ENCODE peak calls at places on chromosomes 5 and 9, in five cellular contexts. One of them, this sample, is unnamed. For H3K4me1, the result is how much of the 10 kb centered on the place peaks cover.

GRCh38 chr5:55993628-55994501 is 898 bp downstream of the IL6ST start:
- DNase-seq in uterus: no peak
- DNase-seq in H1: no peak
- DNase-seq in heart right ventricle: no peak
- DNase-seq in CD8-positive, alpha-beta T cell: no peak
- DNase-seq in this sample: no peak

GRCh38 chr5:132528866-132529634 is 14.3 kb downstream of the IL5 start:
- DNase-seq in heart right ventricle: no peak
- DNase-seq in H1: no peak
- DNase-seq in CD8-positive, alpha-beta T cell: no peak
- DNase-seq in uterus: no peak
- DNase-seq in this sample: no peak

GRCh38 chr5:149680810-149681221 is 49.3 kb upstream of the PPARGC1B start:
- DNase-seq in uterus: no peak
- DNase-seq in heart right ventricle: peak
- DNase-seq in CD8-positive, alpha-beta T cell: no peak
- DNase-seq in H1: no peak
- DNase-seq in this sample: peak

GRCh38 chr9:128169492-128169891 is 9.4 kb downstream of the BBLN start:
- DNase-seq in CD8-positive, alpha-beta T cell: no peak
- DNase-seq in H1: no peak
- DNase-seq in uterus: no peak
- DNase-seq in heart right ventricle: no peak
- DNase-seq in this sample: no peak

GRCh38 chr5:39599721-39600431 is 175.1 kb upstream of the DAB2 start:
- DNase-seq in H1: no peak
- DNase-seq in heart right ventricle: no peak
- DNase-seq in CD8-positive, alpha-beta T cell: no peak
- DNase-seq in uterus: no peak
- DNase-seq in this sample: no peak

GRCh38 chr5:124742983-124743533 is 3.4 kb downstream of the ZNF608 start:
- DNase-seq in CD8-positive, alpha-beta T cell: no peak
- DNase-seq in uterus: no peak
- DNase-seq in heart right ventricle: no peak
- DNase-seq in H1: peak
- DNase-seq in this sample: peak

GRCh38 chr5:77882670-77883257 is 106.6 kb upstream of the TBCA start:
- DNase-seq in H1: no peak
- DNase-seq in uterus: no peak
- DNase-seq in heart right ventricle: no peak
- DNase-seq in CD8-positive, alpha-beta T cell: no peak
- DNase-seq in this sample: no peak

GRCh38 chr5:159560073-159560472 is 229.8 kb upstream of the IL12B start:
- DNase-seq in CD8-positive, alpha-beta T cell: no peak
- DNase-seq in heart right ventricle: no peak
- DNase-seq in H1: no peak
- DNase-seq in uterus: no peak
- DNase-seq in this sample: no peak

GRCh38 chr5:168447748-168448147 is 38.5 kb upstream of the RARS1 start:
- DNase-seq in H1: no peak
- DNase-seq in heart right ventricle: no peak
- DNase-seq in CD8-positive, alpha-beta T cell: no peak
- DNase-seq in uterus: no peak
- DNase-seq in this sample: no peak

GRCh38 chr5:168446987-168447386 is 39.3 kb upstream of the RARS1 start:
- DNase-seq in uterus: no peak
- DNase-seq in H1: no peak
- DNase-seq in CD8-positive, alpha-beta T cell: no peak
- DNase-seq in heart right ventricle: no peak
- DNase-seq in this sample: no peak

GRCh38 chr5:168443950-168444700 is 42.1 kb upstream of the RARS1 start:
- DNase-seq in H1: no peak
- DNase-seq in heart right ventricle: no peak
- DNase-seq in uterus: no peak
- DNase-seq in CD8-positive, alpha-beta T cell: no peak
- DNase-seq in this sample: no peak

GRCh38 chr5:168443533-168443932 is 42.7 kb upstream of the RARS1 start:
- DNase-seq in heart right ventricle: no peak
- DNase-seq in CD8-positive, alpha-beta T cell: no peak
- DNase-seq in uterus: no peak
- DNase-seq in H1: no peak
- DNase-seq in this sample: no peak

DNA sequence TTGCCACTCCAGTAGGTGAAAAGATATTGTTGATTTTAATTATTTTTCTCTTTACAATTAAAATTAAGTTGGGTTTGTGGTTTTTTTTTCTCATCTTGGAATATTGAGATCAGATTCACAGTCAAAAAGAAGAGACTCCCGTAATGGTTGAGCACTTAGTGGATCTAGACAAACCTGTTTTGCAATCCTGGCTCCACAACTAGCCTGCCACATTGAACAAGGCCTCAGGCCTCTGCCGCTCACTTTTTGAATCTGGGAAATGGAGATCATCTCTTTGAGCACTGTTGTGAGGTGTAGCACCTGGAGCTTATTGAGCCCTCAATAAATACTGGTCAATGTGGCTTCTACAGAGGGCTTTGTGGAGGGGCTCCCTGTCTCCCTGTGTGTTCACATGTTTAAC is 37.1 kb upstream of the RARS1 start:
- DNase-seq in heart right ventricle: no peak
- DNase-seq in H1: no peak
- DNase-seq in uterus: no peak
- DNase-seq in CD8-positive, alpha-beta T cell: no peak
- DNase-seq in this sample: no peak
- H3K27ac ChIP-seq in heart right ventricle: no peak
- H3K27ac ChIP-seq in H1: no peak
- H3K27ac ChIP-seq in uterus: no peak
- H3K27ac ChIP-seq in CD8-positive, alpha-beta T cell: no peak
- H3K27ac ChIP-seq in this sample: no peak

GRCh38 chr5:95729115-95730010 is 1.8 kb upstream of the RHOBTB3 start:
- DNase-seq in uterus: no peak
- DNase-seq in H1: no peak
- DNase-seq in heart right ventricle: no peak
- DNase-seq in CD8-positive, alpha-beta T cell: no peak
- DNase-seq in this sample: no peak
- H3K4me1 ChIP-seq in uterus: under half
- H3K4me1 ChIP-seq in H1: under half
- H3K4me1 ChIP-seq in heart right ventricle: half or more
- H3K4me1 ChIP-seq in CD8-positive, alpha-beta T cell: under half
- H3K4me1 ChIP-seq in this sample: under half

GRCh38 chr9:88651682-88652633 is 117.0 kb downstream of the NXNL2 start:
- DNase-seq in CD8-positive, alpha-beta T cell: no peak
- DNase-seq in H1: no peak
- DNase-seq in heart right ventricle: peak
- DNase-seq in uterus: peak
- DNase-seq in this sample: peak

GRCh38 chr9:88653926-88654325 is 118.9 kb downstream of the NXNL2 start:
- DNase-seq in heart right ventricle: no peak
- DNase-seq in CD8-positive, alpha-beta T cell: no peak
- DNase-seq in uterus: no peak
- DNase-seq in H1: no peak
- DNase-seq in this sample: no peak

GRCh38 chr9:88657893-88658292 is 122.9 kb downstream of the NXNL2 start:
- DNase-seq in H1: no peak
- DNase-seq in uterus: no peak
- DNase-seq in heart right ventricle: no peak
- DNase-seq in CD8-positive, alpha-beta T cell: no peak
- DNase-seq in this sample: no peak

GRCh38 chr9:88658311-88658822 is 123.4 kb downstream of the NXNL2 start:
- DNase-seq in CD8-positive, alpha-beta T cell: no peak
- DNase-seq in heart right ventricle: peak
- DNase-seq in uterus: peak
- DNase-seq in H1: no peak
- DNase-seq in this sample: no peak

DNA sequence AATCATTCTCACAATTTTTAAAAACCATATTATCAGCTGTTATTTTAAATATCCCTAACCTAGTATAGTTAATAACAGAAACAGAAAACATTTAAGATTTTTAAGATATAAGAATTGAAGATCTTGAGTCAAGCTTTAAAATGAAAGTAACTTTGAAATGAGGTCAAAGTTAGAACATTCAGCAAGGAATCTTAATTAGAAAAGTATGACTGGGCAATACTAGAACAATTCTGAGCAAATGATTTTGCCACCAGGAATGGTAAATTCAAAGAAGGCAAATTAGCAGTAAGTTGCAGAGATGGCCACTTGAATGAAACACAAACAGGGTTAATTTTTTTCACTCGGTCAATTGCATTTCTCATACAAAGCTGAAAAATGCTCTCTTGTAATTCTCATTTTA is 117.9 kb downstream of the NXNL2 start:
- DNase-seq in CD8-positive, alpha-beta T cell: no peak
- DNase-seq in H1: no peak
- DNase-seq in uterus: no peak
- DNase-seq in heart right ventricle: no peak
- DNase-seq in this sample: no peak
- H3K27ac ChIP-seq in CD8-positive, alpha-beta T cell: no peak
- H3K27ac ChIP-seq in H1: no peak
- H3K27ac ChIP-seq in uterus: peak
- H3K27ac ChIP-seq in heart right ventricle: no peak
- H3K27ac ChIP-seq in this sample: peak

GRCh38 chr9:129383415-129384088 is 205.5 kb upstream of the IER5L start:
- DNase-seq in CD8-positive, alpha-beta T cell: peak
- DNase-seq in uterus: peak
- DNase-seq in H1: no peak
- DNase-seq in heart right ventricle: peak
- DNase-seq in this sample: peak

GRCh38 chr9:129383005-129383414 is 204.9 kb upstream of the IER5L start:
- DNase-seq in uterus: no peak
- DNase-seq in heart right ventricle: peak
- DNase-seq in H1: no peak
- DNase-seq in CD8-positive, alpha-beta T cell: no peak
- DNase-seq in this sample: peak

GRCh38 chr9:129381481-129381957 is 203.5 kb upstream of the IER5L start:
- DNase-seq in H1: no peak
- DNase-seq in CD8-positive, alpha-beta T cell: no peak
- DNase-seq in heart right ventricle: no peak
- DNase-seq in uterus: peak
- DNase-seq in this sample: peak

GRCh38 chr9:129380961-129381401 is 202.9 kb upstream of the IER5L start:
- DNase-seq in heart right ventricle: no peak
- DNase-seq in uterus: peak
- DNase-seq in CD8-positive, alpha-beta T cell: no peak
- DNase-seq in H1: no peak
- DNase-seq in this sample: no peak

DNA sequence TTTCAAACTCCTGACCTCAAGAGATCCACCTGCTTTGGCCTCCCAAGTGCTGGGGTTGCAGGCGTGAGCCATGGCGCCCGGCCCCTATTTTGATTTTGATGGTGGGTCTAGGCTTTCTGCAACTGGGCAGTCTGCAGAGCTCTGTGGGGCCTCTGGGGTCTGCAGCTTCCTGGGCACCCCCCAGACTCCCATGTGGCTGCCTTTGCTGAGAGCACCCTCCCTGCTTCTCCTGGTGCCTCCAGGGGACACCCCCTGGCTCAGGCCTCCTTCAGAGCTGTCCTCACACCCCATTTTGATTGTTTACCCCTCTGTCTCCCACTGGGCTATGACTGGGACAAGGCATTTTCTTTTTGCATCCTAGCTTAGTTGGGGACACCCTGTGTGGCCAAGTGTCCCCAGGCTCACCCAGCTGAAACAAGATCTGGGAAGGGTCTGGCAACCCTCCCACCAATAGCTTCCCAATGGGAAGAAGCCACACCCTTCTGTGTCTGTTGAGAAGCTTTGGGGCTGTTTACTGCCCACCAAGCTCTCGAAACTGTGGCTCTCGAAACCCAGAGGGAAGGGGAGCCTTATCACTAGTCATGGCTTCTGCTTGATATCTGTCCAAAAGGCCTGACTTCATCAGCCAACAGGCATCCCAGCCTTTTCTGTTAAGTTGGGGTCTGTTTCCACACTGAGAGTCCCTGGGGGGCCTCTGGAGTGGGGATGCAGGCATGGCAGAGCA is 204.4 kb upstream of the IER5L start:
- DNase-seq in H1: no peak
- DNase-seq in CD8-positive, alpha-beta T cell: no peak
- DNase-seq in heart right ventricle: no peak
- DNase-seq in uterus: peak
- DNase-seq in this sample: no peak
- H3K4me1 ChIP-seq in H1: under half
- H3K4me1 ChIP-seq in CD8-positive, alpha-beta T cell: under half
- H3K4me1 ChIP-seq in heart right ventricle: under half
- H3K4me1 ChIP-seq in uterus: under half
- H3K4me1 ChIP-seq in this sample: under half

GRCh38 chr5:107469064-107469463 is 201.7 kb downstream of the EFNA5 start:
- DNase-seq in H1: no peak
- DNase-seq in CD8-positive, alpha-beta T cell: no peak
- DNase-seq in heart right ventricle: no peak
- DNase-seq in uterus: no peak
- DNase-seq in this sample: no peak
- H3K27ac ChIP-seq in H1: no peak
- H3K27ac ChIP-seq in CD8-positive, alpha-beta T cell: no peak
- H3K27ac ChIP-seq in heart right ventricle: no peak
- H3K27ac ChIP-seq in uterus: no peak
- H3K27ac ChIP-seq in this sample: no peak

GRCh38 chr5:103469288-103470065 is 93.1 kb downstream of the NUDT12 start:
- DNase-seq in heart right ventricle: no peak
- DNase-seq in uterus: no peak
- DNase-seq in CD8-positive, alpha-beta T cell: no peak
- DNase-seq in H1: no peak
- DNase-seq in this sample: no peak

GRCh38 chr5:103466494-103466893 is 96.1 kb downstream of the NUDT12 start:
- DNase-seq in heart right ventricle: no peak
- DNase-seq in H1: no peak
- DNase-seq in CD8-positive, alpha-beta T cell: no peak
- DNase-seq in uterus: no peak
- DNase-seq in this sample: no peak

GRCh38 chr5:103464801-103465484 is 97.6 kb downstream of the NUDT12 start:
- DNase-seq in uterus: no peak
- DNase-seq in H1: no peak
- DNase-seq in CD8-positive, alpha-beta T cell: no peak
- DNase-seq in heart right ventricle: no peak
- DNase-seq in this sample: no peak

GRCh38 chr5:103467831-103468230 is 94.8 kb downstream of the NUDT12 start:
- DNase-seq in uterus: no peak
- DNase-seq in CD8-positive, alpha-beta T cell: no peak
- DNase-seq in heart right ventricle: no peak
- DNase-seq in H1: no peak
- DNase-seq in this sample: no peak

DNA sequence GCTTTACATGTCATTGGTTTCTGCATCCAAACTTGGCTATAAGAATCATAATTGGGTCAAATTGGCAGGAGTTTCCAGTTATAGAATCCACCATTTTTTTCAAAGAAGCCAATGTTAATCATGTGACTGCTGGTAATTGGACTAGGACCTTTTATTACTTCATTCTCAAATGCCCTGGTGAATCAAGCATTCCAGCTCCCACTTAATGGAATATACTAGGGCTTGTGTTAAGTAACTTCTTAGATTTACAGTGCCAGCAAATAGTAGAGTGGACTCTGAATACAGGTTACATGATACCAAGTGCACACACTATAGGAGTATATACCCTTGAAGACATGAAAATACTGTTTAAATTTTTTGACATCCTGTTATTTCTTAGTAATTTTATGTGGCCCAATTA is 96.7 kb downstream of the NUDT12 start:
- DNase-seq in CD8-positive, alpha-beta T cell: no peak
- DNase-seq in heart right ventricle: no peak
- DNase-seq in H1: no peak
- DNase-seq in uterus: no peak
- DNase-seq in this sample: no peak
- H3K4me1 ChIP-seq in CD8-positive, alpha-beta T cell: under half
- H3K4me1 ChIP-seq in heart right ventricle: under half
- H3K4me1 ChIP-seq in H1: under half
- H3K4me1 ChIP-seq in uterus: under half
- H3K4me1 ChIP-seq in this sample: under half